ENCODE peak calls at places on chromosomes 13 and 19, in seven cellular contexts. V is suprapubic skin, D is ovary, U is transverse colon, J is HepG2, R is tibial nerve, G is SK-N-SH. F is an unnamed sample.

GRCh38 chr13:20351279-20352022 is 119.3 kb upstream of the GJB6 start:
- DNase-seq in V (no peak), D (no peak), U (no peak), J (no peak), R (no peak), G (no peak), F (no peak)

GRCh38 chr13:43516401-43516826 is 270.4 kb downstream of the ENOX1 start:
- DNase-seq in V (no peak), D (peak; percentile 55), U (no peak), J (no peak), R (peak; percentile 53), G (no peak), F (peak; percentile 77)

GRCh38 chr19:2385053-2385721 is 25.1 kb downstream of the TMPRSS9 start:
- DNase-seq in V (no peak), D (peak; percentile 21), U (peak; percentile 51), J (peak; percentile 81), R (no peak), G (peak; percentile 95), F (no peak)

GRCh38 chr19:14337510-14337909 is 43.7 kb upstream of the ADGRE5 start:
- DNase-seq in V (no peak), D (no peak), U (peak; percentile 76), J (no peak), R (no peak), G (peak; percentile 65), F (no peak)

GRCh38 chr13:110685305-110685704 is 20.6 kb downstream of the CARS2 start:
- DNase-seq in V (no peak), D (peak; percentile 35), U (no peak), J (no peak), R (no peak), G (no peak), F (peak; percentile 93)

GRCh38 chr13:109126973-109127615 is 497.7 kb downstream of the MYO16 start:
- DNase-seq in V (no peak), D (no peak), U (no peak), J (no peak), R (no peak), G (peak; percentile 75), F (no peak)

GRCh38 chr13:114248011-114248410 is 13.3 kb downstream of the CDC16 start:
- DNase-seq in V (no peak), D (no peak), U (no peak), J (no peak), R (no peak), G (no peak), F (no peak)

GRCh38 chr19:14536926-14537692 is 7.7 kb downstream of the TECR start:
- DNase-seq in V (peak; percentile 85), D (peak; percentile 79), U (peak; percentile 90), J (no peak), R (no peak), G (peak; percentile 80), F (no peak)

GRCh38 chr19:871446-872265 is 12.2 kb downstream of the CFD start:
- DNase-seq in V (no peak), D (peak; percentile 42), U (no peak), J (peak; percentile 44), R (no peak), G (peak; percentile 75), F (no peak)

GRCh38 chr19:17394891-17395415 is 957 bp upstream of the CCDC194 start:
- DNase-seq in V (no peak), D (peak; percentile 64), U (peak; percentile 57), J (no peak), R (peak; percentile 73), G (peak; percentile 81), F (no peak)
- TF ChIP-seq EP300 in V (no peak), D (no peak), U (no peak), J (no peak), R (no peak), G (no peak), F (no peak)

GRCh38 chr19:12638611-12639182 is 27.8 kb downstream of the MAN2B1 start:
- DNase-seq in V (no peak), D (no peak), U (no peak), J (no peak), R (no peak), G (no peak), F (no peak)

GRCh38 chr19:12636631-12637030 is 25.9 kb downstream of the ZNF791 start:
- DNase-seq in V (no peak), D (no peak), U (no peak), J (no peak), R (no peak), G (no peak), F (no peak)

GRCh38 chr19:12642506-12642905 is 24.0 kb downstream of the MAN2B1 start:
- DNase-seq in V (no peak), D (no peak), U (no peak), J (no peak), R (no peak), G (no peak), F (no peak)

GRCh38 chr19:12641456-12641855 is 25.1 kb downstream of the MAN2B1 start:
- DNase-seq in V (no peak), D (no peak), U (no peak), J (no peak), R (no peak), G (no peak), F (no peak)

DNA sequence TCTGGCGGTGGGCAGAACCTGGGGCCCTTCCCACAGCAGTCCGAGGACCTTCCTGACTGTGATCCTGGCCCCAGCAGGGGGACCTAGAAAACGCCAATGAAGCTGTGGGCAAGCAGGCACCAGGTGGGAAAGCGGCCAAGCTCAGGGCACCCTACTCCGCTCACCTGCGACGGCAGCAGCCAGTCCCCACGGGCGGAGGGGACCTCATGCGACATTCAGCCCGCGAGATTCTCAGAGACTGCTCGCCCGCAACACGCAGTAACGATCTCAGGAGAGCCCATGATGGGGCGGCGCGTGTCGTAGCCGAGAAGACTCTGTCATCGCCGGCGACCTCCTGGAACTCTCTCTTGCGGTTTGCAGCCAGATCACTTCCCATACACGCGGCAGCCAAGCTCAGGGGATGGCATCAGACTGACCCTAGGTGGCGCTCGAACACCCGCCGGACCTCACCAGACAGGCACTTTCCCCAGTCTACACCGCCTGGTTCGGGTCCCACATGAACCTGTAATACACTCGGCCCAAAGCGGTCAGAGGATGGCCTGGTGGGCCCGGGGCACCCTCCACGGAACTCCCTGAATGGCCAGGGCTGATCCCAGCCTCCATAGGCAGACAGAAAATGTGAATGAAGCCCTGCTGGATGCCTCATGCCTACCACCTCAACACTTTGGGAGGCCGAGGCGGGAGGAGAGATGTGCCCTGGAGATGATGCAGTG is 26.5 kb downstream of the MAN2B1 start:
- DNase-seq in V (peak; percentile 84), D (peak; percentile 70), U (peak; percentile 87), J (peak; percentile 67), R (peak; percentile 72), G (peak; percentile 92), F (peak; percentile 88)
- H3K4me3 ChIP-seq in V (peak overlapping the region; percentile 34), D (peak overlapping the region; percentile 10), U (peak overlapping the region; percentile 15), J (no peak overlapping the region), R (peak overlapping the region; percentile 23), G (no peak overlapping the region), F (peak overlapping the region; percentile 37)

GRCh38 chr13:25218011-25218410 is 45.9 kb upstream of the AMER2 start:
- DNase-seq in V (no peak), D (no peak), U (no peak), J (no peak), R (no peak), G (no peak), F (no peak)

GRCh38 chr13:25215253-25215575 is 43.1 kb upstream of the AMER2 start:
- DNase-seq in V (no peak), D (no peak), U (no peak), J (no peak), R (no peak), G (no peak), F (no peak)

GRCh38 chr13:25214371-25215252 is 42.5 kb upstream of the AMER2 start:
- DNase-seq in V (no peak), D (no peak), U (no peak), J (no peak), R (peak; percentile 82), G (no peak), F (peak; percentile 83)

GRCh38 chr13:25213716-25214115 is 41.6 kb upstream of the AMER2 start:
- DNase-seq in V (no peak), D (no peak), U (no peak), J (no peak), R (no peak), G (no peak), F (no peak)

DNA sequence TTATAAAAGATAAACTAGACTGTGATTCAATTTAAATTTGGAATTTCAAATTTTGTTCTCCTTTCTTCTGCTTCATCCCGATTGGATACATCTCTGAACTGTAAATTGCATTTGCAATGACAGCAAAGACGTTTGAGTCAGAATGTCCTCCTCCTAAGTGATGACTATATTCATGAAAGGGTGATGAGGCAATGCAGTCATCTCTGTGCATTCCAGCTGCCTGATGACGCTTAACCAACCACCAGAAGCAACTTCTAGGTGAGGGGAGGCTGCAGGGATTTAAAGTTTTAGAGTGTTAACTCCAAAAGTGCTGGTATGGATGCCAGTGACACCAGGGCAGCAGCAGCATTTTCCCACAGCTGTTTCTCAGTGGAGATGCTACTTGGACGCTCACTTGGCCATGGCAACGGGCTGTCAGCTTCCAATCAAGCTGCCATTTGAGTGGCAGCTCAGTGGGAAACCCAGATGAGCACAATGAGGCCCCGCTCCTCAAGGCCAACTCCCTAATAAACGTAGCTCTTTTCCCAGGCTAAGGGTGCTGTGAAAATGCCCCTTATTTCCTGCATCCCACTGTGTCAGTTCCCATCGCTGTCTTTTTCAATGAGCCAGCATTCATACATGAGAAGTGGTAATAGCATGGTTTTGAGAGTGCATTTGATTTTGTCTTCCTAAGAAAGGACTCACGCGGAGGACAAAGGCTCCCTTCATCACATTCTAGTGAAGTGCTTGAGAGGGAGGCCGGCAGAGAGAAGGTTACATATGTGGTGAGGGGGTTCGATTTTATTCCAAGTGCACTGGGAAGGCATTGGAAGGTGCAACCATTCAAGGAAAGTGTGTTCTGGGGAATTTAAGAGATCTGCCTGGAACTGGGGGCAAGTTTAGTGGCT is 45.2 kb upstream of the AMER2 start:
- DNase-seq in V (no peak), D (no peak), U (no peak), J (no peak), R (no peak), G (no peak), F (no peak)
- TF ChIP-seq EP300 in V (no peak), D (no peak), U (no peak), J (no peak), R (no peak), G (no peak), F (no peak)

DNA sequence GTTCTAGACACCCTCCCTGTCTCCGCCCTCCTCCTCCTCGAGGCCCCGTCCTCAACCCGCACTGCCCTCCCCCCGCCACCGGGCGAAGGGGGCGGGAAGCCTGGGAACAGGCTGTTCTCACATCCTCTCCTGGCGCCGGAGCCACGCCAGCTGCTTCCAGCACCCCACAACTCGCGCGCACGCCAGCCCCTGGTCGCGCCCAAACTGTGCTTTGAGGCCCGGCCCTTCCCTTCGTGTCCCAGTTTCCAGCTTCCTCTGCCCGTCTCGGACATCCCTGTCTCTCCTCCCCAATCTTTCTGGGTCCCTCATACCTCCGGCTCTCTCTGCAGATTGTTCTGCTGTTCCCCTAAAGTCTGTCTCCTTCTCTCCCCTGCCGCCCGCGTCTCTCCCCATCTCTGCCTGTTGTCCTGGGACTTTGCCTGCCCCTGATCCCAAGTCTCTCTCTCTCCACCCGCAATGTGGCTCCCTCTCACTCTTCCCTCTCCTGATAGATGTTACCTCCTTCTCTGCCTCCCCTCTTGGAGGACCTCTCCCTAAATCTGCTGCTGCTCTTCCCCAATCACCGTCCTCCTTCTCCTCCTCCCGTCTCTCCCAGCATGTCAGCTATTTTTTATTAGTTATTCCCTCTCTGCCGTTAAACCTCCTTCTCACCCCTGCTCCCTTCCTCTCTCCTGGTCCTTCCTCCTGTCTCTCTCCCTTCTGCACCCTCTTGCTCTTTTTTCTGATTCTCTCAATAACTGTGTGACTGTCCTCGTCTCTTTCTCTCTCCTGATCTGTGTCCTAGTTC is 14.2 kb downstream of the DPF1 start:
- DNase-seq in V (no peak), D (peak; percentile 91), U (peak; percentile 47), J (no peak), R (peak; percentile 68), G (peak; percentile 79), F (peak; percentile 92)
- H3K4me3 ChIP-seq in V (peak overlapping the region; percentile 33), D (no peak overlapping the region), U (no peak overlapping the region), J (no peak overlapping the region), R (peak overlapping the region; percentile 18), G (peak overlapping the region; percentile 27), F (peak overlapping the region; percentile 39)

F was measured in sigmoid colon.